ENCODE peak calls at places on chromosomes 13 and 19, in nine cellular contexts. U, P, E, D, B, J, X, A and Z are unnamed samples.

GRCh38 chr13:32247887-32248286 is 67.3 kb downstream of the ZAR1L start:
- DNase-seq in U (no peak), P (no peak), E (no peak), D (no peak), B (no peak), J (no peak), X (no peak), A (no peak), Z (no peak)

GRCh38 chr13:30676672-30677071 is 58.7 kb upstream of the ALOX5AP start:
- DNase-seq in U (peak), P (no peak), E (no peak), D (no peak), B (no peak), J (peak), X (no peak), A (no peak), Z (no peak)

GRCh38 chr13:111270765-111271164 is 49.7 kb upstream of the TEX29 start:
- DNase-seq in U (peak), P (no peak), E (no peak), D (no peak), B (peak), J (no peak), X (peak), A (no peak), Z (no peak)

GRCh38 chr19:50569023-50569697 is 925 bp upstream of the LRRC4B start:
- DNase-seq in U (no peak), P (no peak), E (no peak), D (no peak), B (no peak), J (no peak), X (no peak), A (no peak), Z (no peak)

GRCh38 chr13:29909975-29910674 is 59.7 kb upstream of the UBL3 start:
- DNase-seq in U (peak), P (no peak), E (no peak), D (peak), B (peak), J (peak), X (peak), A (no peak), Z (no peak)

GRCh38 chr19:39845621-39846175 is 481 bp downstream of the FBL start:
- DNase-seq in U (peak), P (no peak), E (peak), D (peak), B (no peak), J (peak), X (no peak), A (no peak), Z (peak)

GRCh38 chr13:109148243-109148642 is 518.8 kb downstream of the MYO16 start:
- DNase-seq in U (peak), P (no peak), E (no peak), D (peak), B (peak), J (peak), X (no peak), A (no peak), Z (no peak)

GRCh38 chr13:41268764-41269163 is 5.4 kb upstream of the MTRF1 start:
- DNase-seq in U (peak), P (no peak), E (no peak), D (no peak), B (no peak), J (peak), X (peak), A (no peak), Z (no peak)

GRCh38 chr19:20238025-20238623 is 71.1 kb downstream of the ZNF486 start:
- DNase-seq in U (peak), P (peak), E (peak), D (peak), B (peak), J (no peak), X (peak), A (peak), Z (peak)

GRCh38 chr13:114081761-114082681 is 50.4 kb downstream of the RASA3 start:
- DNase-seq in U (no peak), P (no peak), E (no peak), D (no peak), B (no peak), J (no peak), X (no peak), A (no peak), Z (peak)

GRCh38 chr13:52737451-52737850 is 2.2 kb downstream of the CNMD start:
- DNase-seq in U (no peak), P (no peak), E (no peak), D (no peak), B (no peak), J (no peak), X (no peak), A (no peak), Z (no peak)

GRCh38 chr19:13652810-13653590 is 111.3 kb upstream of the MRI1 start:
- DNase-seq in U (no peak), P (no peak), E (no peak), D (no peak), B (no peak), J (no peak), X (no peak), A (no peak), Z (no peak)

GRCh38 chr19:19306191-19306590 is 14.1 kb downstream of the SUGP1 start:
- DNase-seq in U (no peak), P (no peak), E (no peak), D (no peak), B (no peak), J (no peak), X (no peak), A (no peak), Z (no peak)

GRCh38 chr19:32831611-32832010 is 38.0 kb downstream of the SLC7A9 start:
- DNase-seq in U (no peak), P (no peak), E (no peak), D (no peak), B (no peak), J (no peak), X (no peak), A (no peak), Z (no peak)

GRCh38 chr13:112150352-112150751 is 83.4 kb downstream of the SOX1 start:
- DNase-seq in U (no peak), P (no peak), E (no peak), D (no peak), B (no peak), J (no peak), X (no peak), A (no peak), Z (no peak)

GRCh38 chr13:53839461-53839860 is 810.8 kb downstream of the OLFM4 start:
- DNase-seq in U (no peak), P (no peak), E (no peak), D (no peak), B (no peak), J (no peak), X (no peak), A (no peak), Z (no peak)

GRCh38 chr19:6030214-6030507 is 52.2 kb upstream of the RANBP3 start:
- DNase-seq in U (peak), P (no peak), E (no peak), D (no peak), B (peak), J (peak), X (peak), A (no peak), Z (no peak)

GRCh38 chr13:27261376-27261775 is 9.3 kb upstream of the RASL11A start:
- DNase-seq in U (no peak), P (no peak), E (no peak), D (no peak), B (no peak), J (no peak), X (no peak), A (no peak), Z (no peak)

GRCh38 chr19:34430738-34431625 is 2.8 kb downstream of the UBA2 start:
- DNase-seq in U (peak), P (peak), E (peak), D (peak), B (peak), J (peak), X (peak), A (peak), Z (no peak)

GRCh38 chr19:38139122-38139521 is 84.9 kb downstream of the DPF1 start:
- DNase-seq in U (no peak), P (no peak), E (no peak), D (no peak), B (no peak), J (no peak), X (no peak), A (no peak), Z (no peak)

GRCh38 chr19:4557971-4558941 is 1.2 kb downstream of the SEMA6B start:
- DNase-seq in U (no peak), P (peak), E (peak), D (no peak), B (no peak), J (peak), X (no peak), A (peak), Z (no peak)

GRCh38 chr13:101211261-101211660 is 205.0 kb downstream of the NALCN start:
- DNase-seq in U (peak), P (no peak), E (no peak), D (peak), B (peak), J (peak), X (no peak), A (no peak), Z (no peak)

GRCh38 chr19:43780706-43781525 is at the start of gene KCNN4:
- DNase-seq in U (peak), P (peak), E (peak), D (peak), B (peak), J (peak), X (peak), A (peak), Z (no peak)

GRCh38 chr19:55113570-55114039 is 3.8 kb downstream of the PPP1R12C start:
- DNase-seq in U (no peak), P (peak), E (no peak), D (peak), B (peak), J (no peak), X (peak), A (no peak), Z (peak)

GRCh38 chr19:17052439-17052838 is 22.8 kb downstream of the HAUS8 start:
- DNase-seq in U (peak), P (peak), E (peak), D (peak), B (peak), J (peak), X (peak), A (peak), Z (peak)

GRCh38 chr19:10193666-10194499 is 870 bp downstream of the DNMT1 start:
- DNase-seq in U (peak), P (no peak), E (no peak), D (peak), B (peak), J (peak), X (peak), A (peak), Z (no peak)

GRCh38 chr19:17739121-17739875 is 12.0 kb upstream of the FCHO1 start:
- DNase-seq in U (no peak), P (no peak), E (no peak), D (no peak), B (no peak), J (no peak), X (no peak), A (no peak), Z (no peak)

DNA sequence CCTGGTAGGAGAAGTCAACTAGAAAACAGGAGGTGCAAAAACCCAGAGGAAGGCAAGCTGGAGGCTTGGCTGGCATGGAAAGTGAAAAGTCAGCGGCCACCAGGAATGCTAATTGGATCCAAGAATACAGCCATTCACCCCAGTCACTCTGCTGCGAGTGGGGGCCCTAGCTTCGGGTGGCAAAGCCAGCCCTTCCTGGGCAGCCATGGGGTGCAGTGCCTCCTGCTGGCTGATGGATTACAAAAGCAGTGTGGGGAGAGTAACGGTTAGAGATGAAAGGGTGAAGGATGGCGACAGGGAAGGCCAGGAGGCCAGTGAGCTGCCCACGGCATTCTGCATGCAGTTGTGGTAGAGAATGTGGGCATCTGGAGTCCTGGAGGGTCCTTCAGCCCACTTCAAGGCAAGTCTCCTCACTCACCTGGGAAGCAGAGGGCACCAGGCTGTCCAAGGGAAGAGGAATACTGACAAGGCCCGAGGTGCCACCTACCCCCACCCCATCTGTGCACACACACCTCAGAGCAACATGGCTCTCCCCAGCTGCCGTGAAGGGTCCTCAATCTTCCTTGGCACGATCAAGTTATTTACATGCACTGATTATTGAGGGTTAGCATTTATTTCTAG is 20.3 kb upstream of the EPHX3 start:
- DNase-seq in U (peak), P (no peak), E (no peak), D (no peak), B (peak), J (peak), X (peak), A (no peak), Z (no peak)
- TF ChIP-seq CTCF in U (peak), P (no peak), E (no peak), D (peak), B (peak), J (peak), X (peak), A (no peak), Z (no peak)

GRCh38 chr19:7326105-7326877 is 22.4 kb upstream of the ARHGEF18 start:
- DNase-seq in U (no peak), P (peak), E (no peak), D (no peak), B (no peak), J (peak), X (peak), A (no peak), Z (no peak)
- TF ChIP-seq CTCF in U (peak), P (no peak), E (no peak), D (peak), B (peak), J (peak), X (peak), A (peak), Z (no peak)

DNA sequence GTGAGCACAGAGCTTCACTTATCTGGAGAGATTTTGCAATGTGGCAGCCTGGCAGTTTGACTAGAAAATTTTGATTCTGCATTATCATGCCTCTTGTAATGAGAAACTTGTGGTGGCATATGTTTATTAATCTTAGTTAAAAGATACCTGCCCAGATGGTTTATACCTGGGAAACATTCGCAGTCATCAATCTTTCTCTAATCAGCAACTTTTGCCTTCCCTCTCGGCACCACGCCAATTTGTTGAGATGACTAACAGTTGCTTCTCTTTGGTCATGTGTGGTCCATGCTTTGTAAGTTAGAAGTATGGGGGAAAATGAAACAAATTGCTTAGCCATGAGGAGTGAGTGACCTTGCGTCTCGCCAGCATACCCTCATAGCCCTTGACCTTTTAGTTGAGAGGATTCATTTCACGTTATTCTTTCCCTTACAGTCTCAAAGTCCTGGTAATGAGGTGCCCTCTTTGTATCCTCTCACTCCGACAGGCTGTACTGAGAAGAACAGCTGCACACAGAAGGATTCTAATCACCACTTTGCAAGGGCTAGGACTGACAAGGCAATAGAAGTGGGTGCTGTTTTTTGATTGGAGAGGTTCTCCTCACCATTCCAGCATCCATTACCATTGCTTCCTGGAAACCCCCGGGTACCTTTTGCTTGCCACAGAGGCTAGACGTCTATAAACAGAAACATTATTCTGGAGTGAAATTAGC is 201.4 kb downstream of the OXGR1 start:
- DNase-seq in U (no peak), P (no peak), E (peak), D (no peak), B (no peak), J (no peak), X (no peak), A (no peak), Z (no peak)
- TF ChIP-seq CTCF in U (no peak), P (no peak), E (no peak), D (no peak), B (no peak), J (no peak), X (no peak), A (no peak), Z (no peak)

DNA sequence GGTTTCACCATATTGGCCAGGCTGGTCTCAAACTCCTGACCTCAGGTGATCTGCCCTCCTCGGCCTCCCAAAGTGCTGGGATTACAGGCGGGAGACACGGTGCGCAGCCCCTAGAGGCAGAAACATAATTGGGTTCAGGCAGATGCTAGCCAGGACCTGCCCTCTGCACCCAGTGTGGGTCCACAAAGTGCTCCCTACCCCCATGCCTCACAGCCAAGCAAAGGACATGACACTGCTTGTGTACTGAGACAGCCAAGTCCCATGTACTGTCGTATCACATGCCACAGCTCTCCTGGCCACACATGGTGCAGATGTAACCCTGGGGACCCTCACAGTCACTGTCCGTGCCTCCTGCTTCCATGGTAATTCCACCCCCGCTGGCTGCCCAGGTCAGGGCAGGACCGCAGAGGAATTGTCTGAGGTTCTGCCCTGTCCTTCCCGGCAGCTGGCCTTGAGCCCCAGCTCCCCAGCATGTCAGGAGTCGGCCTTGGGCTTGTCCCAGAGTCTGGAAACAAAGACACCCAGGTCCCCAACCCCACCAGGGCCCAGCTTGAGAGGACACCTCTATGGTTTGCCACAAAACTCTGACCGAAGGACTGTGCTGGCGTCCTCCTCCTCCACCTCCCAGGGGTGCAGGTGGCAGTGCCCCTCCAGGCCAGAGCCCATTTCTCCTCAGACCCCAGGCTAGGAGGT is 7.6 kb downstream of the PRR36 start:
- DNase-seq in U (no peak), P (no peak), E (no peak), D (no peak), B (no peak), J (no peak), X (no peak), A (no peak), Z (no peak)
- TF ChIP-seq CTCF in U (no peak), P (no peak), E (no peak), D (no peak), B (no peak), J (no peak), X (no peak), A (no peak), Z (no peak)

DNA sequence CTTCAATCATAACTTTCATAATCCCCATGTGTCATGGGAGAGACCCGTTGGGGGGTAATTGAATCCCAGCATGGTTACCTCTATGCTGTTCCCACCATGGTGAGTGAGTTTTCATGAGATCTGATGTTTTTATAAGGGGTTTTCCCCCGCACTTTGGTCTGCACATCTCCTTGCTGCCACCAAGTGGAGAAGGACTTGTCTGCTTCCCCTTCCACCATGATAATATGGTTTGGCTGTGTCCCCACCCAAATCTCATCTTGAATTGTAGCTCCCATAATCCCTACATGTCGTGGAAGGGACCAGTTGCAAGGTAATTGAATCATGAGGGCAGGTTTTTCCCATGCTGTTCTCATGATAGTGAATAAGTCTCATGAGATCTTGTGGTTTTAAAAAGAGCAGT is 524.9 kb downstream of the SLITRK5 start:
- DNase-seq in U (no peak), P (no peak), E (no peak), D (no peak), B (no peak), J (no peak), X (no peak), A (no peak), Z (no peak)
- TF ChIP-seq CTCF in U (no peak), P (no peak), E (no peak), D (no peak), B (no peak), J (no peak), X (peak), A (no peak), Z (no peak)

DNA sequence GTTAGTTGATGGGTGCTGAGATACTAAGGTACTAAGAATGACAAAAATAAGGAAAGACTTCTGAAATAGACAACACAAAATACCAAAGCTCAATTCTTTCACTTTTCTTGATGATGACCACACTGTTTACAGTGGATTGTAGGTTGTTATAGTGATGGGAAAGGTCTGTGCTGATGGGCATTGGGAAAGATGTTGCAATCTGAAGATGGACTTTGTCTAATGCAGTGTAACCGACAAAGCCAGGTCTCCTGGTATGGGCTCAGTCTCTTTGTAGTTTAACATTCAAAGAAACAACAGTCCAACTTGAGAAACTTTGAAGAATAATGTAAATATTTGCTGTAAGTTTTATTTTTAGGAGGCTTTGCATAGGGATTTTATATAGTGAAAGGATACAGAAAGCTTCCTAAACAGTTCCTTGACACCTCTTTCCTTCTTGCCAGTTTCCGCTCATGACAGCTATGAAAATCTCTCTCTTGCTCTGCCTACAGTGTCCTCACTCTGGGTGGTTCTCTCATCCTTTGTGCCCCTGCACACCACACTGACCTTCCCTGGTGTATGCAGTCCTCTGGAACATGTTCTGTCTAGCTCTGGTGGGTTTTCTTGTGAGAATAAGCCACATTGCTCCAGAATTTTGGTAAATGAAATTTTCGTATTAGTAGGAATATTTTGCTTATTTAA is 172.2 kb downstream of the KCNRG start:
- DNase-seq in U (no peak), P (no peak), E (no peak), D (no peak), B (no peak), J (no peak), X (no peak), A (no peak), Z (no peak)
- TF ChIP-seq CTCF in U (no peak), P (no peak), E (no peak), D (no peak), B (no peak), J (no peak), X (no peak), A (no peak), Z (no peak)

DNA sequence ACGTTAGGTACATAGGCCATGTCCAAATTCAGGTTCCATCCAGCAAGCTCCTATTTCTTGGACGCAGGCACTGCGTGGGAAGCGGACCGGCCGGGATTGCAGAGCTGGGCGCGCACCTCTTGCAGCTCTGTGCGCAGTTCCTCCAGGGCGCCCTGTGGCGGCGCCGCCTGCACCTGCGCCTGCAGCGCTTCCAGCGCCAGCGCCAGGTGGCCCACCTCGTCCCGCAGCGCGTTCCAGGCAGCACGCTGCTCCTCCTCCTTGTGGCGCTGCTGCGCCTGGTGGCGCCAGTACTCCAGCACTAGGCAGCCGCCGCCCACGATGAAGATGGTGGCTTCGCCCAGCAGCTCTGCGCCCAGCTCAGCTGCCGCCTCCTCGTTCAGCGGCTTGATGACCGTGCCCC is 31.1 kb downstream of the OPA3 start:
- DNase-seq in U (peak), P (peak), E (no peak), D (no peak), B (no peak), J (no peak), X (no peak), A (no peak), Z (no peak)
- TF ChIP-seq CTCF in U (peak), P (peak), E (no peak), D (no peak), B (no peak), J (no peak), X (peak), A (no peak), Z (no peak)